ENCODE peak calls at places on chromosome 13, in seven cellular contexts. T is foreskin melanocyte, A is left ventricle myocardium superior, E is retina, D is hepatic stellate cell, I is HFFc6, Q is GOT3. Z is an unnamed sample.

GRCh38 chr13:61286148-61286745 is 129.4 kb downstream of the PCDH20 start:
- DNase-seq in T (peak), A (no peak), E (no peak), D (no peak), I (no peak), Q (no peak), Z (no peak)

GRCh38 chr13:74290324-74290773 is 156.1 kb upstream of the KLF12 start:
- DNase-seq in T (no peak), A (no peak), E (peak), D (no peak), I (peak), Q (no peak), Z (no peak)

GRCh38 chr13:73598021-73598712 is 536.0 kb downstream of the KLF12 start:
- DNase-seq in T (no peak), A (no peak), E (no peak), D (no peak), I (peak), Q (no peak), Z (no peak)

GRCh38 chr13:34250151-34250550 is 432.2 kb downstream of the RFC3 start:
- DNase-seq in T (peak), A (no peak), E (no peak), D (no peak), I (no peak), Q (no peak), Z (no peak)

GRCh38 chr13:100443278-100443997 is 145.2 kb downstream of the GGACT start:
- DNase-seq in T (no peak), A (no peak), E (no peak), D (no peak), I (no peak), Q (no peak), Z (no peak)

GRCh38 chr13:26017196-26017921 is 34.5 kb downstream of the SHISA2 start:
- DNase-seq in T (no peak), A (no peak), E (no peak), D (no peak), I (no peak), Q (no peak), Z (no peak)

GRCh38 chr13:98327326-98328314 is 150.6 kb upstream of the RNF113B start:
- DNase-seq in T (peak), A (no peak), E (peak), D (peak), I (peak), Q (no peak), Z (no peak)

GRCh38 chr13:40764587-40765403 is 6.2 kb downstream of the MRPS31 start:
- DNase-seq in T (no peak), A (no peak), E (no peak), D (no peak), I (no peak), Q (no peak), Z (no peak)

GRCh38 chr13:46852168-46852567 is 44.7 kb downstream of the HTR2A start:
- DNase-seq in T (no peak), A (no peak), E (no peak), D (no peak), I (no peak), Q (no peak), Z (no peak)

GRCh38 chr13:36090592-36090991 is 40.6 kb downstream of the DCLK1 start:
- DNase-seq in T (peak), A (no peak), E (no peak), D (no peak), I (no peak), Q (no peak), Z (no peak)